ENCODE peak calls at places on chromosomes 5 and 9, in seven cellular contexts. One of them, this sample, is unnamed.

GRCh38 chr9:113579270-113580040 is 115.9 kb downstream of the RGS3 start:
- DNase-seq in pancreas: no peak
- DNase-seq in suprapubic skin: no peak
- DNase-seq in OCI-LY7: peak; percentile 91
- DNase-seq in lower lobe of right lung: peak; percentile 80
- DNase-seq in spleen: peak; percentile 93
- DNase-seq in breast epithelium: no peak
- DNase-seq in this sample: no peak

GRCh38 chr5:65125681-65126080 is 356.0 kb downstream of the ADAMTS6 start:
- DNase-seq in spleen: no peak
- DNase-seq in pancreas: no peak
- DNase-seq in breast epithelium: no peak
- DNase-seq in suprapubic skin: no peak
- DNase-seq in lower lobe of right lung: no peak
- DNase-seq in OCI-LY7: no peak
- DNase-seq in this sample: no peak

GRCh38 chr5:127351418-127351817 is 60.8 kb downstream of the MEGF10 start:
- DNase-seq in OCI-LY7: no peak
- DNase-seq in pancreas: no peak
- DNase-seq in suprapubic skin: no peak
- DNase-seq in breast epithelium: no peak
- DNase-seq in spleen: no peak
- DNase-seq in lower lobe of right lung: no peak
- DNase-seq in this sample: no peak

GRCh38 chr9:16627967-16628366 is 242.5 kb downstream of the BNC2 start:
- DNase-seq in pancreas: no peak
- DNase-seq in spleen: no peak
- DNase-seq in lower lobe of right lung: no peak
- DNase-seq in breast epithelium: no peak
- DNase-seq in OCI-LY7: no peak
- DNase-seq in suprapubic skin: peak; percentile 67
- DNase-seq in this sample: no peak

GRCh38 chr5:62256161-62257017 is 49.6 kb upstream of the KIF2A start:
- DNase-seq in pancreas: peak; percentile 82
- DNase-seq in OCI-LY7: peak; percentile 30
- DNase-seq in suprapubic skin: no peak
- DNase-seq in lower lobe of right lung: no peak
- DNase-seq in breast epithelium: no peak
- DNase-seq in spleen: no peak
- DNase-seq in this sample: no peak

GRCh38 chr5:175243441-175243840 is 200.5 kb downstream of the DRD1 start:
- DNase-seq in spleen: no peak
- DNase-seq in OCI-LY7: no peak
- DNase-seq in lower lobe of right lung: no peak
- DNase-seq in pancreas: no peak
- DNase-seq in suprapubic skin: no peak
- DNase-seq in breast epithelium: no peak
- DNase-seq in this sample: no peak

GRCh38 chr9:249025-249424 is 34.4 kb downstream of the DOCK8 start:
- DNase-seq in breast epithelium: no peak
- DNase-seq in lower lobe of right lung: no peak
- DNase-seq in spleen: no peak
- DNase-seq in suprapubic skin: no peak
- DNase-seq in OCI-LY7: no peak
- DNase-seq in pancreas: no peak
- DNase-seq in this sample: no peak

GRCh38 chr9:84669293-84670105 is at the start of gene NTRK2:
- DNase-seq in spleen: peak; percentile 75
- DNase-seq in OCI-LY7: no peak
- DNase-seq in lower lobe of right lung: no peak
- DNase-seq in suprapubic skin: no peak
- DNase-seq in breast epithelium: no peak
- DNase-seq in pancreas: peak; percentile 15
- DNase-seq in this sample: no peak

GRCh38 chr9:93648181-93648580 is 71.8 kb downstream of the PHF2 start:
- DNase-seq in pancreas: no peak
- DNase-seq in suprapubic skin: no peak
- DNase-seq in OCI-LY7: no peak
- DNase-seq in breast epithelium: no peak
- DNase-seq in spleen: no peak
- DNase-seq in lower lobe of right lung: no peak
- DNase-seq in this sample: no peak

GRCh38 chr9:122381206-122381950 is 10.6 kb downstream of the PTGS1 start:
- DNase-seq in pancreas: no peak
- DNase-seq in spleen: no peak
- DNase-seq in suprapubic skin: no peak
- DNase-seq in OCI-LY7: no peak
- DNase-seq in breast epithelium: no peak
- DNase-seq in lower lobe of right lung: no peak
- DNase-seq in this sample: peak; percentile 26

GRCh38 chr9:115263731-115264130 is 145.8 kb upstream of the TNC start:
- DNase-seq in pancreas: no peak
- DNase-seq in spleen: no peak
- DNase-seq in lower lobe of right lung: no peak
- DNase-seq in OCI-LY7: no peak
- DNase-seq in suprapubic skin: no peak
- DNase-seq in breast epithelium: no peak
- DNase-seq in this sample: no peak

GRCh38 chr9:76564300-76564699 is 105.3 kb downstream of the GCNT1 start:
- DNase-seq in suprapubic skin: no peak
- DNase-seq in spleen: no peak
- DNase-seq in OCI-LY7: no peak
- DNase-seq in breast epithelium: no peak
- DNase-seq in lower lobe of right lung: no peak
- DNase-seq in pancreas: no peak
- DNase-seq in this sample: no peak

GRCh38 chr5:106392766-106393165 is 1278.0 kb downstream of the EFNA5 start:
- DNase-seq in lower lobe of right lung: no peak
- DNase-seq in spleen: no peak
- DNase-seq in breast epithelium: no peak
- DNase-seq in suprapubic skin: no peak
- DNase-seq in pancreas: no peak
- DNase-seq in OCI-LY7: no peak
- DNase-seq in this sample: no peak

GRCh38 chr5:174692381-174692780 is 32.0 kb upstream of the MSX2 start:
- DNase-seq in breast epithelium: no peak
- DNase-seq in OCI-LY7: no peak
- DNase-seq in spleen: no peak
- DNase-seq in lower lobe of right lung: no peak
- DNase-seq in suprapubic skin: no peak
- DNase-seq in pancreas: no peak
- DNase-seq in this sample: no peak

GRCh38 chr5:31346896-31347557 is 153.5 kb downstream of the CDH6 start:
- DNase-seq in breast epithelium: no peak
- DNase-seq in OCI-LY7: no peak
- DNase-seq in suprapubic skin: no peak
- DNase-seq in lower lobe of right lung: no peak
- DNase-seq in pancreas: no peak
- DNase-seq in spleen: no peak
- DNase-seq in this sample: no peak

GRCh38 chr5:133456933-133457402 is 155.4 kb downstream of the FSTL4 start:
- DNase-seq in breast epithelium: no peak
- DNase-seq in pancreas: no peak
- DNase-seq in spleen: no peak
- DNase-seq in suprapubic skin: no peak
- DNase-seq in OCI-LY7: no peak
- DNase-seq in lower lobe of right lung: no peak
- DNase-seq in this sample: no peak

GRCh38 chr5:141192110-141192725 is at the start of gene PCDHB10:
- DNase-seq in breast epithelium: no peak
- DNase-seq in pancreas: no peak
- DNase-seq in suprapubic skin: no peak
- DNase-seq in OCI-LY7: peak; percentile 34
- DNase-seq in spleen: no peak
- DNase-seq in lower lobe of right lung: no peak
- DNase-seq in this sample: no peak

GRCh38 chr5:138489705-138490104 is 24.4 kb downstream of the EGR1 start:
- DNase-seq in OCI-LY7: no peak
- DNase-seq in suprapubic skin: no peak
- DNase-seq in pancreas: no peak
- DNase-seq in breast epithelium: no peak
- DNase-seq in spleen: no peak
- DNase-seq in lower lobe of right lung: no peak
- DNase-seq in this sample: no peak

GRCh38 chr5:57174850-57175525 is 1.1 kb downstream of the GPBP1 start:
- DNase-seq in lower lobe of right lung: no peak
- DNase-seq in pancreas: no peak
- DNase-seq in suprapubic skin: no peak
- DNase-seq in spleen: no peak
- DNase-seq in OCI-LY7: no peak
- DNase-seq in breast epithelium: no peak
- DNase-seq in this sample: no peak

GRCh38 chr9:136011376-136011702 is 50.2 kb upstream of the UBAC1 start:
- DNase-seq in OCI-LY7: no peak
- DNase-seq in spleen: peak; percentile 72
- DNase-seq in lower lobe of right lung: no peak
- DNase-seq in breast epithelium: no peak
- DNase-seq in pancreas: no peak
- DNase-seq in suprapubic skin: no peak
- DNase-seq in this sample: peak; percentile 48

GRCh38 chr9:5900622-5901021 is 9.9 kb downstream of the MLANA start:
- DNase-seq in OCI-LY7: no peak
- DNase-seq in pancreas: no peak
- DNase-seq in lower lobe of right lung: no peak
- DNase-seq in suprapubic skin: no peak
- DNase-seq in spleen: no peak
- DNase-seq in breast epithelium: no peak
- DNase-seq in this sample: no peak

GRCh38 chr5:55994998-55995914 is 493 bp upstream of the IL6ST start:
- DNase-seq in breast epithelium: peak; percentile 98
- DNase-seq in suprapubic skin: peak; percentile 98
- DNase-seq in pancreas: peak; percentile 98
- DNase-seq in lower lobe of right lung: peak; percentile 97
- DNase-seq in spleen: peak; percentile 97
- DNase-seq in OCI-LY7: peak; percentile 95
- DNase-seq in this sample: peak; percentile 98

GRCh38 chr5:96434201-96434645 is 1.2 kb upstream of the PCSK1 start:
- DNase-seq in suprapubic skin: no peak
- DNase-seq in pancreas: peak; percentile 62
- DNase-seq in breast epithelium: no peak
- DNase-seq in lower lobe of right lung: peak; percentile 57
- DNase-seq in spleen: no peak
- DNase-seq in OCI-LY7: peak; percentile 5
- DNase-seq in this sample: no peak

GRCh38 chr9:14524881-14525515 is 168.2 kb downstream of the ZDHHC21 start:
- DNase-seq in breast epithelium: no peak
- DNase-seq in suprapubic skin: no peak
- DNase-seq in spleen: no peak
- DNase-seq in lower lobe of right lung: no peak
- DNase-seq in OCI-LY7: no peak
- DNase-seq in pancreas: no peak
- DNase-seq in this sample: no peak

GRCh38 chr9:20981486-20981885 is 50.0 kb downstream of the HACD4 start:
- DNase-seq in breast epithelium: no peak
- DNase-seq in lower lobe of right lung: peak; percentile 54
- DNase-seq in OCI-LY7: no peak
- DNase-seq in pancreas: no peak
- DNase-seq in suprapubic skin: no peak
- DNase-seq in spleen: no peak
- DNase-seq in this sample: no peak

GRCh38 chr5:69414885-69415583 is at the start of gene MARVELD2:
- DNase-seq in lower lobe of right lung: peak; percentile 96
- DNase-seq in pancreas: peak; percentile 96
- DNase-seq in spleen: peak; percentile 90
- DNase-seq in breast epithelium: peak; percentile 90
- DNase-seq in OCI-LY7: no peak
- DNase-seq in suprapubic skin: peak; percentile 74
- DNase-seq in this sample: peak; percentile 95

GRCh38 chr9:90842378-90842777 is 40.8 kb downstream of the SYK start:
- DNase-seq in OCI-LY7: no peak
- DNase-seq in suprapubic skin: no peak
- DNase-seq in spleen: no peak
- DNase-seq in lower lobe of right lung: no peak
- DNase-seq in breast epithelium: no peak
- DNase-seq in pancreas: no peak
- DNase-seq in this sample: no peak
- H3K4me1 ChIP-seq in OCI-LY7: peaks cover 40% of the 10 kb centered on the region
- H3K4me1 ChIP-seq in suprapubic skin: no peaks in the 10 kb centered on the region
- H3K4me1 ChIP-seq in spleen: peaks cover 65% of the 10 kb centered on the region
- H3K4me1 ChIP-seq in lower lobe of right lung: no peaks in the 10 kb centered on the region
- H3K4me1 ChIP-seq in breast epithelium: no peaks in the 10 kb centered on the region
- H3K4me1 ChIP-seq in pancreas: no peaks in the 10 kb centered on the region
- H3K4me1 ChIP-seq in this sample: no peaks in the 10 kb centered on the region

GRCh38 chr5:78806544-78806943 is 158.0 kb upstream of the LHFPL2 start:
- DNase-seq in suprapubic skin: no peak
- DNase-seq in OCI-LY7: no peak
- DNase-seq in spleen: no peak
- DNase-seq in pancreas: no peak
- DNase-seq in lower lobe of right lung: no peak
- DNase-seq in breast epithelium: no peak
- DNase-seq in this sample: no peak

GRCh38 chr5:78809444-78809843 is 160.9 kb upstream of the LHFPL2 start:
- DNase-seq in pancreas: no peak
- DNase-seq in lower lobe of right lung: no peak
- DNase-seq in OCI-LY7: no peak
- DNase-seq in spleen: no peak
- DNase-seq in suprapubic skin: no peak
- DNase-seq in breast epithelium: no peak
- DNase-seq in this sample: no peak

GRCh38 chr5:78810098-78810497 is 161.5 kb upstream of the LHFPL2 start:
- DNase-seq in OCI-LY7: no peak
- DNase-seq in spleen: no peak
- DNase-seq in pancreas: no peak
- DNase-seq in suprapubic skin: no peak
- DNase-seq in breast epithelium: no peak
- DNase-seq in lower lobe of right lung: no peak
- DNase-seq in this sample: no peak

GRCh38 chr5:78808818-78809217 is 160.2 kb upstream of the LHFPL2 start:
- DNase-seq in OCI-LY7: no peak
- DNase-seq in lower lobe of right lung: no peak
- DNase-seq in spleen: no peak
- DNase-seq in pancreas: no peak
- DNase-seq in suprapubic skin: no peak
- DNase-seq in breast epithelium: no peak
- DNase-seq in this sample: no peak

GRCh38 chr5:78808380-78808779 is 159.8 kb upstream of the LHFPL2 start:
- DNase-seq in pancreas: no peak
- DNase-seq in lower lobe of right lung: no peak
- DNase-seq in suprapubic skin: no peak
- DNase-seq in spleen: no peak
- DNase-seq in OCI-LY7: no peak
- DNase-seq in breast epithelium: no peak
- DNase-seq in this sample: no peak
- H3K27ac ChIP-seq in pancreas: no peak overlapping the region
- H3K27ac ChIP-seq in lower lobe of right lung: no peak overlapping the region
- H3K27ac ChIP-seq in suprapubic skin: no peak overlapping the region
- H3K27ac ChIP-seq in spleen: no peak overlapping the region
- H3K27ac ChIP-seq in OCI-LY7: no peak overlapping the region
- H3K27ac ChIP-seq in breast epithelium: no peak overlapping the region
- H3K27ac ChIP-seq in this sample: no peak overlapping the region

GRCh38 chr9:111910428-111910827 is 13.8 kb downstream of the UGCG start:
- DNase-seq in spleen: no peak
- DNase-seq in suprapubic skin: no peak
- DNase-seq in pancreas: no peak
- DNase-seq in lower lobe of right lung: no peak
- DNase-seq in OCI-LY7: no peak
- DNase-seq in breast epithelium: no peak
- DNase-seq in this sample: no peak
- H3K4me1 ChIP-seq in spleen: peaks cover 100% of the 10 kb centered on the region
- H3K4me1 ChIP-seq in suprapubic skin: peaks cover 52% of the 10 kb centered on the region
- H3K4me1 ChIP-seq in pancreas: peaks cover 57% of the 10 kb centered on the region
- H3K4me1 ChIP-seq in lower lobe of right lung: peaks cover 50% of the 10 kb centered on the region
- H3K4me1 ChIP-seq in OCI-LY7: peaks cover 29% of the 10 kb centered on the region
- H3K4me1 ChIP-seq in breast epithelium: no peaks in the 10 kb centered on the region
- H3K4me1 ChIP-seq in this sample: peaks cover 32% of the 10 kb centered on the region

GRCh38 chr5:14351845-14352712 is 208.9 kb downstream of the TRIO start:
- DNase-seq in suprapubic skin: no peak
- DNase-seq in spleen: peak; percentile 92
- DNase-seq in pancreas: peak; percentile 33
- DNase-seq in OCI-LY7: peak; percentile 68
- DNase-seq in breast epithelium: peak; percentile 61
- DNase-seq in lower lobe of right lung: peak; percentile 75
- DNase-seq in this sample: no peak
- H3K27ac ChIP-seq in suprapubic skin: no peak overlapping the region
- H3K27ac ChIP-seq in spleen: no peak overlapping the region
- H3K27ac ChIP-seq in pancreas: no peak overlapping the region
- H3K27ac ChIP-seq in OCI-LY7: no peak overlapping the region
- H3K27ac ChIP-seq in breast epithelium: no peak overlapping the region
- H3K27ac ChIP-seq in lower lobe of right lung: no peak overlapping the region
- H3K27ac ChIP-seq in this sample: no peak overlapping the region

This sample was measured in RWPE2.